ENCODE peak calls at places on chromosomes 6 and 20, in eight cellular contexts. O, X, K, I, P, Q, E and N are unnamed samples.

GRCh38 chr20:60765821-60766403 is 486.1 kb upstream of the CDH4 start:
- DNase-seq in O (no peak), X (no peak), K (no peak), I (no peak), P (no peak), Q (no peak), E (no peak), N (no peak)

GRCh38 chr6:10478187-10479040 is 42.7 kb upstream of the GCNT2 start:
- DNase-seq in O (no peak), X (peak; percentile 29), K (peak; percentile 20), I (no peak), P (no peak), Q (no peak), E (peak; percentile 18), N (no peak)

GRCh38 chr6:152695317-152696043 is 2.2 kb upstream of the MYCT1 start:
- DNase-seq in O (no peak), X (no peak), K (no peak), I (no peak), P (no peak), Q (no peak), E (no peak), N (no peak)

GRCh38 chr6:79833806-79834205 is 113.5 kb downstream of the ELOVL4 start:
- DNase-seq in O (no peak), X (no peak), K (no peak), I (no peak), P (no peak), Q (no peak), E (no peak), N (no peak)

GRCh38 chr20:35903843-35904242 is 50.5 kb downstream of the SCAND1 start:
- DNase-seq in O (no peak), X (no peak), K (no peak), I (no peak), P (no peak), Q (no peak), E (no peak), N (no peak)

GRCh38 chr6:111367393-111368088 is 115.5 kb downstream of the REV3L start:
- DNase-seq in O (peak; percentile 39), X (no peak), K (no peak), I (no peak), P (no peak), Q (no peak), E (no peak), N (no peak)

GRCh38 chr6:45505470-45505869 is 127.7 kb upstream of the SUPT3H start:
- DNase-seq in O (no peak), X (no peak), K (no peak), I (no peak), P (no peak), Q (no peak), E (no peak), N (no peak)

GRCh38 chr6:148370171-148370570 is 27.5 kb downstream of the SASH1 start:
- DNase-seq in O (no peak), X (no peak), K (no peak), I (no peak), P (no peak), Q (no peak), E (no peak), N (no peak)

GRCh38 chr20:46757754-46758678 is 48.6 kb downstream of the SLC2A10 start:
- DNase-seq in O (peak; percentile 73), X (peak; percentile 26), K (no peak), I (peak; percentile 29), P (peak; percentile 70), Q (peak; percentile 71), E (peak; percentile 36), N (no peak)

GRCh38 chr20:46406986-46407670 is 713 bp upstream of the ELMO2 start:
- DNase-seq in O (peak; percentile 94), X (peak; percentile 42), K (no peak), I (peak; percentile 87), P (peak; percentile 80), Q (peak; percentile 80), E (peak; percentile 71), N (peak; percentile 67)